ENCODE peak calls at places on chromosomes 7 and 10, in ten cellular contexts. One of them, this sample, is unnamed.

GRCh38 chr7:2711895-2712675 is 24.1 kb downstream of the AMZ1 start:
- DNase-seq in H1: no peak
- DNase-seq in left ventricle myocardium inferior: no peak
- DNase-seq in lower leg skin: no peak
- DNase-seq in suprapubic skin: no peak
- DNase-seq in IMR-90: no peak
- DNase-seq in astrocyte of the spinal cord: no peak
- DNase-seq in right lobe of liver: no peak
- DNase-seq in brain microvascular endothelial cell: no peak
- DNase-seq in foreskin fibroblast: no peak
- DNase-seq in this sample: no peak

GRCh38 chr7:44148961-44149550 is 7.9 kb upstream of the MYL7 start:
- DNase-seq in H1: no peak
- DNase-seq in left ventricle myocardium inferior: no peak
- DNase-seq in lower leg skin: no peak
- DNase-seq in suprapubic skin: peak
- DNase-seq in IMR-90: no peak
- DNase-seq in astrocyte of the spinal cord: no peak
- DNase-seq in right lobe of liver: no peak
- DNase-seq in brain microvascular endothelial cell: no peak
- DNase-seq in foreskin fibroblast: no peak
- DNase-seq in this sample: no peak

GRCh38 chr10:116270691-116271592 is 2.1 kb downstream of the GFRA1 start:
- DNase-seq in H1: peak
- DNase-seq in left ventricle myocardium inferior: peak
- DNase-seq in lower leg skin: no peak
- DNase-seq in suprapubic skin: no peak
- DNase-seq in IMR-90: peak
- DNase-seq in astrocyte of the spinal cord: no peak
- DNase-seq in right lobe of liver: peak
- DNase-seq in brain microvascular endothelial cell: no peak
- DNase-seq in foreskin fibroblast: peak
- DNase-seq in this sample: no peak

GRCh38 chr10:23630880-23631279 is 192.0 kb downstream of the OTUD1 start:
- DNase-seq in H1: no peak
- DNase-seq in left ventricle myocardium inferior: no peak
- DNase-seq in lower leg skin: no peak
- DNase-seq in suprapubic skin: no peak
- DNase-seq in IMR-90: no peak
- DNase-seq in astrocyte of the spinal cord: no peak
- DNase-seq in right lobe of liver: no peak
- DNase-seq in brain microvascular endothelial cell: no peak
- DNase-seq in foreskin fibroblast: no peak
- DNase-seq in this sample: no peak

GRCh38 chr10:31819393-31819820 is 109.2 kb downstream of the ARHGAP12 start:
- DNase-seq in H1: no peak
- DNase-seq in left ventricle myocardium inferior: peak
- DNase-seq in lower leg skin: peak
- DNase-seq in suprapubic skin: peak
- DNase-seq in IMR-90: no peak
- DNase-seq in astrocyte of the spinal cord: no peak
- DNase-seq in right lobe of liver: no peak
- DNase-seq in brain microvascular endothelial cell: peak
- DNase-seq in foreskin fibroblast: peak
- DNase-seq in this sample: peak

GRCh38 chr7:157610671-157611295 is 274.0 kb downstream of the DNAJB6 start:
- DNase-seq in H1: no peak
- DNase-seq in left ventricle myocardium inferior: no peak
- DNase-seq in lower leg skin: no peak
- DNase-seq in suprapubic skin: no peak
- DNase-seq in IMR-90: no peak
- DNase-seq in astrocyte of the spinal cord: no peak
- DNase-seq in right lobe of liver: no peak
- DNase-seq in brain microvascular endothelial cell: no peak
- DNase-seq in foreskin fibroblast: no peak
- DNase-seq in this sample: peak

GRCh38 chr10:4981722-4982471 is 18.7 kb downstream of the AKR1C1 start:
- DNase-seq in H1: peak
- DNase-seq in left ventricle myocardium inferior: no peak
- DNase-seq in lower leg skin: no peak
- DNase-seq in suprapubic skin: no peak
- DNase-seq in IMR-90: peak
- DNase-seq in astrocyte of the spinal cord: peak
- DNase-seq in right lobe of liver: peak
- DNase-seq in brain microvascular endothelial cell: no peak
- DNase-seq in foreskin fibroblast: peak
- DNase-seq in this sample: peak

GRCh38 chr7:127251048-127251451 is 1.7 kb downstream of the GRM8 start:
- DNase-seq in H1: no peak
- DNase-seq in left ventricle myocardium inferior: no peak
- DNase-seq in lower leg skin: no peak
- DNase-seq in suprapubic skin: no peak
- DNase-seq in IMR-90: no peak
- DNase-seq in astrocyte of the spinal cord: no peak
- DNase-seq in right lobe of liver: no peak
- DNase-seq in brain microvascular endothelial cell: no peak
- DNase-seq in foreskin fibroblast: peak
- DNase-seq in this sample: no peak

DNA sequence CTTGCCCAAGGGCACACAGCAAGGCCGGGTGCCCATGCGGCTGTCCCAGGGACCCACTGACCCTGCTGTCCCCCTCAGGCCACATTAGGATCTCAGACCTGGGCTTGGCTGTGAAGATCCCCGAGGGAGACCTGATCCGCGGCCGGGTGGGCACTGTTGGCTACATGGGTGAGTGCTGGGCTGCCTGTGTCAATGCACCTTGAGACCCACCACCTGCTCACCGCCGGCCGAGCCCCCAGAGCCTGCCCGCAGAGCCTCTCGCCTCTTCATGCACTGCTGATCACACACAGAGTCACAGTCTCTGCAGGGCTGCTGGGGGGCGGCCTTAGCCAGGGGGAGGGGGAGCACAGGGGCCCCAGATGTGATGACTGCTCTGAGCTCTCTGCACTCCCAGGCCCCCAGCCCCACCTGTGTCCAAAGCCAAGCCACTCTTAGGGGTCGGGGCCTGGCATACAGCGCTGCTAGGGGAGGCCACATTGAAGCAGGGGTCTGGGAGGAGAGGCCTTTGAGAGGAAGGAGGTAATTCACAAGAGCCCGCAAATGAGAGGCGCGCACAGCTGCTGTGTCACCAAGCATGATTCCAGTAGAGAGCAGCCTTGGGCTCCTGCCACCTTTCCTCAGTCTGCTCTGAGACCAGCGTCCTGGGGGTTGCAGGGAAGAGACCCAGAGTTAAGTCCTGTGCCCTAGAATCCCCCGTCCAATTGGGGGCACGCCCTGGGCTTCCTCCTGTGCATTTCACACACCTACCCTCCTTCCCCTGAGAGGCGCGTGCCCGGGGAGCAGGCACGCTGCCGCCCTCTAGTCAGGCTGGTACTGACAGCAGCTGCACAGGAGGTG is 100.4 kb downstream of the RGS10 start:
- DNase-seq in H1: no peak
- DNase-seq in left ventricle myocardium inferior: no peak
- DNase-seq in lower leg skin: no peak
- DNase-seq in suprapubic skin: no peak
- DNase-seq in IMR-90: no peak
- DNase-seq in astrocyte of the spinal cord: no peak
- DNase-seq in right lobe of liver: no peak
- DNase-seq in brain microvascular endothelial cell: no peak
- DNase-seq in foreskin fibroblast: no peak
- DNase-seq in this sample: no peak
- H3K4me3 ChIP-seq in H1: no peak
- H3K4me3 ChIP-seq in left ventricle myocardium inferior: no peak
- H3K4me3 ChIP-seq in lower leg skin: no peak
- H3K4me3 ChIP-seq in suprapubic skin: no peak
- H3K4me3 ChIP-seq in IMR-90: no peak
- H3K4me3 ChIP-seq in astrocyte of the spinal cord: no peak
- H3K4me3 ChIP-seq in right lobe of liver: no peak
- H3K4me3 ChIP-seq in brain microvascular endothelial cell: no peak
- H3K4me3 ChIP-seq in foreskin fibroblast: no peak
- H3K4me3 ChIP-seq in this sample: no peak

GRCh38 chr7:25567430-25567829 is 339.1 kb upstream of the NPVF start:
- DNase-seq in H1: no peak
- DNase-seq in left ventricle myocardium inferior: no peak
- DNase-seq in lower leg skin: no peak
- DNase-seq in suprapubic skin: no peak
- DNase-seq in IMR-90: no peak
- DNase-seq in astrocyte of the spinal cord: no peak
- DNase-seq in right lobe of liver: no peak
- DNase-seq in brain microvascular endothelial cell: no peak
- DNase-seq in foreskin fibroblast: no peak
- DNase-seq in this sample: no peak

GRCh38 chr7:25564980-25565379 is 336.7 kb upstream of the NPVF start:
- DNase-seq in H1: no peak
- DNase-seq in left ventricle myocardium inferior: no peak
- DNase-seq in lower leg skin: no peak
- DNase-seq in suprapubic skin: no peak
- DNase-seq in IMR-90: no peak
- DNase-seq in astrocyte of the spinal cord: no peak
- DNase-seq in right lobe of liver: no peak
- DNase-seq in brain microvascular endothelial cell: no peak
- DNase-seq in foreskin fibroblast: no peak
- DNase-seq in this sample: no peak

GRCh38 chr7:25569765-25570164 is 341.5 kb upstream of the NPVF start:
- DNase-seq in H1: no peak
- DNase-seq in left ventricle myocardium inferior: no peak
- DNase-seq in lower leg skin: no peak
- DNase-seq in suprapubic skin: no peak
- DNase-seq in IMR-90: no peak
- DNase-seq in astrocyte of the spinal cord: no peak
- DNase-seq in right lobe of liver: no peak
- DNase-seq in brain microvascular endothelial cell: no peak
- DNase-seq in foreskin fibroblast: no peak
- DNase-seq in this sample: no peak

DNA sequence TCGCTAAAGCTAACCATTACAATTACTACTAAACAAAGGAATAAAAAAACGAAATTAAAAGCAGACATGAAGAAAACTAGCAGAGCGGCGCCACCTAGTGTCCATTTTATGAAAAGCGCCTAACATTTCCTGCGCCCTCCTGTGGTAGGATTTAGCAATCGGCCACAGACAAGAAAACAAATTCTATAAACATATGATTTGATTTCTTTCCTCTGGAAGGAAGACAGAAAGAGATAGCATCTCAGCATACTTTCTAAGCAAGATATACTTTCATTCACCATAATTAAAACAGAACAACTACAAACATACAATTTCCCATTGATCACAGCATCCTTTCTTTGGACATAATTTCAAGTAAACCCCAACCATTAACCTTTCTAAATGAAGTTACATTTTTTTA is 337.7 kb upstream of the NPVF start:
- DNase-seq in H1: peak
- DNase-seq in left ventricle myocardium inferior: no peak
- DNase-seq in lower leg skin: peak
- DNase-seq in suprapubic skin: no peak
- DNase-seq in IMR-90: peak
- DNase-seq in astrocyte of the spinal cord: peak
- DNase-seq in right lobe of liver: no peak
- DNase-seq in brain microvascular endothelial cell: peak
- DNase-seq in foreskin fibroblast: peak
- DNase-seq in this sample: peak
- TF ChIP-seq CTCF in H1: peak
- TF ChIP-seq CTCF in left ventricle myocardium inferior: peak
- TF ChIP-seq CTCF in lower leg skin: no peak
- TF ChIP-seq CTCF in suprapubic skin: peak
- TF ChIP-seq CTCF in IMR-90: peak
- TF ChIP-seq CTCF in astrocyte of the spinal cord: peak
- TF ChIP-seq CTCF in right lobe of liver: peak
- TF ChIP-seq CTCF in brain microvascular endothelial cell: peak
- TF ChIP-seq CTCF in foreskin fibroblast: peak
- TF ChIP-seq CTCF in this sample: peak

GRCh38 chr7:105828141-105828540 is 48.3 kb downstream of the ATXN7L1 start:
- DNase-seq in H1: no peak
- DNase-seq in left ventricle myocardium inferior: no peak
- DNase-seq in lower leg skin: no peak
- DNase-seq in suprapubic skin: no peak
- DNase-seq in IMR-90: no peak
- DNase-seq in astrocyte of the spinal cord: no peak
- DNase-seq in right lobe of liver: no peak
- DNase-seq in brain microvascular endothelial cell: no peak
- DNase-seq in foreskin fibroblast: no peak
- DNase-seq in this sample: no peak

GRCh38 chr7:105831824-105832535 is 44.4 kb downstream of the ATXN7L1 start:
- DNase-seq in H1: no peak
- DNase-seq in left ventricle myocardium inferior: no peak
- DNase-seq in lower leg skin: no peak
- DNase-seq in suprapubic skin: no peak
- DNase-seq in IMR-90: peak
- DNase-seq in astrocyte of the spinal cord: no peak
- DNase-seq in right lobe of liver: no peak
- DNase-seq in brain microvascular endothelial cell: no peak
- DNase-seq in foreskin fibroblast: peak
- DNase-seq in this sample: peak

GRCh38 chr7:105827106-105827870 is 49.1 kb downstream of the ATXN7L1 start:
- DNase-seq in H1: no peak
- DNase-seq in left ventricle myocardium inferior: no peak
- DNase-seq in lower leg skin: no peak
- DNase-seq in suprapubic skin: no peak
- DNase-seq in IMR-90: no peak
- DNase-seq in astrocyte of the spinal cord: no peak
- DNase-seq in right lobe of liver: no peak
- DNase-seq in brain microvascular endothelial cell: no peak
- DNase-seq in foreskin fibroblast: no peak
- DNase-seq in this sample: peak

GRCh38 chr7:105830405-105831218 is 45.8 kb downstream of the ATXN7L1 start:
- DNase-seq in H1: no peak
- DNase-seq in left ventricle myocardium inferior: no peak
- DNase-seq in lower leg skin: no peak
- DNase-seq in suprapubic skin: no peak
- DNase-seq in IMR-90: peak
- DNase-seq in astrocyte of the spinal cord: peak
- DNase-seq in right lobe of liver: no peak
- DNase-seq in brain microvascular endothelial cell: peak
- DNase-seq in foreskin fibroblast: peak
- DNase-seq in this sample: peak

DNA sequence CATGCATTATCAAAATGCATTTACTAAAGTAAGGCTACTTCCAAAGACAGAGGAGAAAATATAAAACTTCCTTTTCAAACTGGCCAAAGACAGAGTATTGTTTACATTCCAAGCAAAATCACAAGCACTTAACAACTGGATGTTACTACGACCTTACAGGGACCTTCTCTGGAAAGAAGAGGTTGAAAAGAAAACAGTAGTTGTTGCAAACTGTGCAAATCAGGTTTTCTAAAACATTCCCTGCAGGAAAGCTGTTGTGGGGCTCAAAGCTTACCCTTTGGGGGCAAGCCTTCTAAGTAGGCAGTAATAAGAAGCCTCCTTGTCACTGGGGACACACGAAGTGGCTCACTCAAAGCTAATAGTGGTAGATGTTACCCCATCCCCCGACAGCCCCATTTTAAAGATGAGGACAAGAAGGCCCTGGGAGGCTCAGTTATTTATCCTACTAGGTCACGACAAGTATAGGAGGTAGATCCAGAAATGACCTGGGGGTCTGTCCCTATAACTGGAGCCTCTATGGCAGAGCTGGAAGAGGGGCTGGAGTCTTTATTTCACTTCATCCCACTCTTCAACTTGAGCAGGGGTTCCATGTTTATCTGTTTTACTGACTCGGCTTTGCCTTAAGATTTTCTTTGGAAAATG is 46.6 kb downstream of the ATXN7L1 start:
- DNase-seq in H1: no peak
- DNase-seq in left ventricle myocardium inferior: no peak
- DNase-seq in lower leg skin: no peak
- DNase-seq in suprapubic skin: no peak
- DNase-seq in IMR-90: peak
- DNase-seq in astrocyte of the spinal cord: peak
- DNase-seq in right lobe of liver: no peak
- DNase-seq in brain microvascular endothelial cell: no peak
- DNase-seq in foreskin fibroblast: peak
- DNase-seq in this sample: no peak
- H3K4me3 ChIP-seq in H1: no peak
- H3K4me3 ChIP-seq in left ventricle myocardium inferior: no peak
- H3K4me3 ChIP-seq in lower leg skin: no peak
- H3K4me3 ChIP-seq in suprapubic skin: no peak
- H3K4me3 ChIP-seq in IMR-90: no peak
- H3K4me3 ChIP-seq in astrocyte of the spinal cord: no peak
- H3K4me3 ChIP-seq in right lobe of liver: no peak
- H3K4me3 ChIP-seq in brain microvascular endothelial cell: no peak
- H3K4me3 ChIP-seq in foreskin fibroblast: no peak
- H3K4me3 ChIP-seq in this sample: no peak

GRCh38 chr7:13282377-13282980 is 595.0 kb downstream of the ARL4A start:
- DNase-seq in H1: no peak
- DNase-seq in left ventricle myocardium inferior: no peak
- DNase-seq in lower leg skin: no peak
- DNase-seq in suprapubic skin: no peak
- DNase-seq in IMR-90: peak
- DNase-seq in astrocyte of the spinal cord: peak
- DNase-seq in right lobe of liver: no peak
- DNase-seq in brain microvascular endothelial cell: peak
- DNase-seq in foreskin fibroblast: peak
- DNase-seq in this sample: peak
- TF ChIP-seq CTCF in H1: peak
- TF ChIP-seq CTCF in left ventricle myocardium inferior: peak
- TF ChIP-seq CTCF in lower leg skin: no peak
- TF ChIP-seq CTCF in suprapubic skin: no peak
- TF ChIP-seq CTCF in IMR-90: peak
- TF ChIP-seq CTCF in astrocyte of the spinal cord: peak
- TF ChIP-seq CTCF in right lobe of liver: peak
- TF ChIP-seq CTCF in brain microvascular endothelial cell: peak
- TF ChIP-seq CTCF in foreskin fibroblast: peak
- TF ChIP-seq CTCF in this sample: peak

This sample was measured in fibroblast of mammary gland.